ENCODE peak calls at places on chromosome 3, in six cellular contexts. G is mucosa of descending colon; Z is lower leg skin; C is NCI-H1092; E is naive B cell; R is activated CD4-positive, alpha-beta memory T cell treated with anti-CD3 and anti-CD28 coated beads, Interleukin-2, amount 10 ng/mL, durations not matched to agents 7 days and 5 days. X is an unnamed sample.

GRCh38 chr3:24689353-24689752 is 194.7 kb upstream of the THRB start:
- DNase-seq in G (no peak), Z (no peak), C (no peak), E (no peak), R (no peak), X (no peak)

GRCh38 chr3:59180006-59180405 is 130.2 kb upstream of the CFAP20DC start:
- DNase-seq in G (no peak), Z (no peak), C (no peak), E (no peak), R (no peak), X (no peak)

GRCh38 chr3:105867690-105868449 is 942 bp downstream of the CBLB start:
- DNase-seq in G (no peak), Z (no peak), C (no peak), E (no peak), R (peak), X (no peak)

GRCh38 chr3:186823391-186823790 is 17.1 kb upstream of the RFC4 start:
- DNase-seq in G (no peak), Z (no peak), C (no peak), E (no peak), R (no peak), X (no peak)

GRCh38 chr3:156187146-156187769 is 66.9 kb downstream of the KCNAB1 start:
- DNase-seq in G (no peak), Z (no peak), C (no peak), E (no peak), R (no peak), X (no peak)

GRCh38 chr3:16058511-16058910 is 116.0 kb upstream of the GALNT15 start:
- DNase-seq in G (no peak), Z (no peak), C (no peak), E (no peak), R (no peak), X (no peak)

GRCh38 chr3:197168606-197169005 is 129.8 kb downstream of the DLG1 start:
- DNase-seq in G (no peak), Z (no peak), C (no peak), E (no peak), R (no peak), X (peak)

GRCh38 chr3:127675651-127676391 is 3.1 kb downstream of the ABTB1 start:
- DNase-seq in G (peak), Z (no peak), C (no peak), E (no peak), R (no peak), X (no peak)

GRCh38 chr3:56424885-56425284 is 43.4 kb downstream of the ERC2 start:
- DNase-seq in G (no peak), Z (no peak), C (no peak), E (no peak), R (no peak), X (peak)

GRCh38 chr3:49927798-49928197 is 1.8 kb downstream of the MON1A start:
- DNase-seq in G (no peak), Z (no peak), C (no peak), E (no peak), R (no peak), X (no peak)

GRCh38 chr3:99332726-99333125 is 305.7 kb upstream of the COL8A1 start:
- DNase-seq in G (no peak), Z (no peak), C (no peak), E (no peak), R (no peak), X (no peak)

GRCh38 chr3:85939026-85939616 is 980.3 kb downstream of the CADM2 start:
- DNase-seq in G (no peak), Z (no peak), C (peak), E (no peak), R (no peak), X (no peak)